ENCODE peak calls at places on chromosomes 2 and 18, in nine cellular contexts. U is endothelial cell; N is sigmoid colon; G is OCI-LY7; D is CD4-positive, alpha-beta T cell; Q is bronchial epithelial cell; T is A549; S is choroid plexus epithelial cell; F is activated B cell treated with CpG ODN at 0.5 μM for 24 hours. R is an unnamed sample.

GRCh38 chr2:17166506-17166905 is 351.7 kb downstream of the RAD51AP2 start:
- DNase-seq in U (no peak), N (no peak), G (no peak), D (no peak), Q (peak), T (no peak), S (peak), F (no peak), R (no peak)

GRCh38 chr18:34744569-34744968 is 34.5 kb downstream of the DTNA start:
- DNase-seq in U (no peak), N (no peak), G (no peak), D (no peak), Q (no peak), T (no peak), S (no peak), F (no peak), R (no peak)

GRCh38 chr18:26978812-26979341 is 113.4 kb upstream of the AQP4 start:
- DNase-seq in U (no peak), N (no peak), G (peak), D (no peak), Q (no peak), T (no peak), S (no peak), F (no peak), R (no peak)

GRCh38 chr2:136207030-136207623 is 89.2 kb upstream of the CXCR4 start:
- DNase-seq in U (no peak), N (no peak), G (peak), D (no peak), Q (no peak), T (no peak), S (no peak), F (peak), R (no peak)

GRCh38 chr2:54757496-54757895 is 34.0 kb downstream of the EML6 start:
- DNase-seq in U (peak), N (no peak), G (peak), D (no peak), Q (peak), T (no peak), S (peak), F (peak), R (no peak)

GRCh38 chr2:240252191-240252871 is 111.9 kb upstream of the OTOS start:
- DNase-seq in U (no peak), N (peak), G (no peak), D (no peak), Q (no peak), T (no peak), S (no peak), F (no peak), R (no peak)

GRCh38 chr2:102660574-102660973 is 41.2 kb downstream of the SLC9A2 start:
- DNase-seq in U (no peak), N (no peak), G (no peak), D (no peak), Q (peak), T (no peak), S (no peak), F (no peak), R (no peak)

GRCh38 chr2:26721267-26722032 is 28.9 kb downstream of the KCNK3 start:
- DNase-seq in U (no peak), N (no peak), G (no peak), D (no peak), Q (no peak), T (peak), S (no peak), F (no peak), R (no peak)

GRCh38 chr2:96637385-96638143 is 548 bp downstream of the KANSL3 start:
- DNase-seq in U (peak), N (peak), G (peak), D (peak), Q (peak), T (peak), S (peak), F (no peak), R (peak)

GRCh38 chr2:7673843-7674242 is 756.6 kb downstream of the RNF144A start:
- DNase-seq in U (no peak), N (no peak), G (no peak), D (no peak), Q (no peak), T (no peak), S (no peak), F (no peak), R (no peak)

GRCh38 chr18:62445386-62445917 is 77.4 kb upstream of the ZCCHC2 start:
- DNase-seq in U (no peak), N (no peak), G (no peak), D (no peak), Q (peak), T (no peak), S (no peak), F (no peak), R (no peak)

GRCh38 chr2:36318547-36318946 is 37.0 kb upstream of the CRIM1 start:
- DNase-seq in U (no peak), N (no peak), G (no peak), D (no peak), Q (peak), T (no peak), S (peak), F (no peak), R (no peak)

GRCh38 chr2:236939751-236940229 is 145.9 kb upstream of the COPS8 start:
- DNase-seq in U (no peak), N (no peak), G (no peak), D (no peak), Q (no peak), T (no peak), S (no peak), F (no peak), R (no peak)

GRCh38 chr2:195388024-195388423 is 269.0 kb upstream of the SLC39A10 start:
- DNase-seq in U (no peak), N (no peak), G (no peak), D (no peak), Q (no peak), T (no peak), S (no peak), F (no peak), R (no peak)

GRCh38 chr2:176096243-176096985 is 3.2 kb upstream of the HOXD12 start:
- DNase-seq in U (no peak), N (no peak), G (peak), D (no peak), Q (no peak), T (no peak), S (no peak), F (no peak), R (no peak)

GRCh38 chr18:9898792-9899549 is 13.2 kb downstream of the TXNDC2 start:
- DNase-seq in U (no peak), N (no peak), G (no peak), D (no peak), Q (peak), T (no peak), S (peak), F (no peak), R (no peak)

GRCh38 chr2:203122317-203122998 is 107.8 kb downstream of the NBEAL1 start:
- DNase-seq in U (no peak), N (no peak), G (no peak), D (no peak), Q (no peak), T (peak), S (peak), F (no peak), R (no peak)

GRCh38 chr2:176845718-176846117 is 366.9 kb upstream of the HNRNPA3 start:
- DNase-seq in U (no peak), N (no peak), G (no peak), D (no peak), Q (no peak), T (no peak), S (no peak), F (no peak), R (no peak)

GRCh38 chr2:25286025-25286400 is 55.7 kb downstream of the DNMT3A start:
- DNase-seq in U (no peak), N (no peak), G (peak), D (peak), Q (no peak), T (no peak), S (peak), F (no peak), R (no peak)

GRCh38 chr18:45730832-45731545 is 7.0 kb downstream of the SLC14A1 start:
- DNase-seq in U (no peak), N (no peak), G (no peak), D (no peak), Q (peak), T (peak), S (peak), F (no peak), R (no peak)

GRCh38 chr2:159265171-159265576 is 21.3 kb downstream of the WDSUB1 start:
- DNase-seq in U (no peak), N (no peak), G (no peak), D (no peak), Q (peak), T (no peak), S (peak), F (no peak), R (no peak)

GRCh38 chr2:229089806-229090205 is 181.3 kb downstream of the PID1 start:
- DNase-seq in U (no peak), N (no peak), G (no peak), D (no peak), Q (no peak), T (no peak), S (peak), F (no peak), R (no peak)

GRCh38 chr2:10717630-10718029 is 3.8 kb upstream of the ATP6V1C2 start:
- DNase-seq in U (no peak), N (no peak), G (no peak), D (no peak), Q (peak), T (no peak), S (peak), F (no peak), R (no peak)

GRCh38 chr2:98769784-98770183 is 38.9 kb upstream of the MGAT4A start:
- DNase-seq in U (no peak), N (no peak), G (no peak), D (peak), Q (no peak), T (no peak), S (no peak), F (no peak), R (no peak)

GRCh38 chr2:72399879-72400278 is 252.2 kb upstream of the CYP26B1 start:
- DNase-seq in U (no peak), N (no peak), G (no peak), D (no peak), Q (no peak), T (no peak), S (no peak), F (no peak), R (no peak)

GRCh38 chr18:10936211-10937053 is 212.9 kb downstream of the PIEZO2 start:
- DNase-seq in U (no peak), N (no peak), G (no peak), D (no peak), Q (no peak), T (no peak), S (peak), F (no peak), R (no peak)

GRCh38 chr2:237669628-237670351 is 42.4 kb downstream of the LRRFIP1 start:
- DNase-seq in U (no peak), N (peak), G (peak), D (no peak), Q (no peak), T (no peak), S (peak), F (no peak), R (no peak)

GRCh38 chr2:103401621-103402020 is 639.8 kb downstream of the TMEM182 start:
- DNase-seq in U (peak), N (no peak), G (no peak), D (no peak), Q (peak), T (no peak), S (peak), F (no peak), R (peak)

GRCh38 chr2:177051278-177051677 is 161.3 kb upstream of the HNRNPA3 start:
- DNase-seq in U (no peak), N (no peak), G (no peak), D (no peak), Q (no peak), T (no peak), S (no peak), F (no peak), R (no peak)

GRCh38 chr2:3409627-3410170 is 30.2 kb downstream of the TRAPPC12 start:
- DNase-seq in U (no peak), N (no peak), G (no peak), D (no peak), Q (no peak), T (no peak), S (no peak), F (no peak), R (no peak)

GRCh38 chr18:50659091-50660003 is 99.5 kb downstream of the MAPK4 start:
- DNase-seq in U (no peak), N (peak), G (no peak), D (no peak), Q (peak), T (peak), S (peak), F (no peak), R (no peak)

GRCh38 chr2:223262946-223263345 is 211.0 kb downstream of the KCNE4 start:
- DNase-seq in U (no peak), N (no peak), G (no peak), D (no peak), Q (peak), T (no peak), S (peak), F (no peak), R (no peak)

GRCh38 chr2:157087373-157088005 is 170.0 kb upstream of the GALNT5 start:
- DNase-seq in U (no peak), N (no peak), G (no peak), D (no peak), Q (no peak), T (no peak), S (no peak), F (no peak), R (no peak)

GRCh38 chr18:63775166-63775730 is at the start of gene SERPINB7:
- DNase-seq in U (no peak), N (no peak), G (no peak), D (no peak), Q (peak), T (peak), S (peak), F (no peak), R (no peak)

GRCh38 chr2:27494944-27495554 is at the start of gene FNDC4:
- DNase-seq in U (peak), N (peak), G (no peak), D (peak), Q (no peak), T (peak), S (peak), F (peak), R (peak)

GRCh38 chr2:231810905-231811304 is 24.7 kb downstream of the COPS7B start:
- DNase-seq in U (no peak), N (no peak), G (no peak), D (no peak), Q (peak), T (no peak), S (peak), F (no peak), R (no peak)

GRCh38 chr18:31045599-31045998 is 3.1 kb upstream of the DSC3 start:
- DNase-seq in U (no peak), N (no peak), G (no peak), D (no peak), Q (no peak), T (no peak), S (no peak), F (no peak), R (no peak)

DNA sequence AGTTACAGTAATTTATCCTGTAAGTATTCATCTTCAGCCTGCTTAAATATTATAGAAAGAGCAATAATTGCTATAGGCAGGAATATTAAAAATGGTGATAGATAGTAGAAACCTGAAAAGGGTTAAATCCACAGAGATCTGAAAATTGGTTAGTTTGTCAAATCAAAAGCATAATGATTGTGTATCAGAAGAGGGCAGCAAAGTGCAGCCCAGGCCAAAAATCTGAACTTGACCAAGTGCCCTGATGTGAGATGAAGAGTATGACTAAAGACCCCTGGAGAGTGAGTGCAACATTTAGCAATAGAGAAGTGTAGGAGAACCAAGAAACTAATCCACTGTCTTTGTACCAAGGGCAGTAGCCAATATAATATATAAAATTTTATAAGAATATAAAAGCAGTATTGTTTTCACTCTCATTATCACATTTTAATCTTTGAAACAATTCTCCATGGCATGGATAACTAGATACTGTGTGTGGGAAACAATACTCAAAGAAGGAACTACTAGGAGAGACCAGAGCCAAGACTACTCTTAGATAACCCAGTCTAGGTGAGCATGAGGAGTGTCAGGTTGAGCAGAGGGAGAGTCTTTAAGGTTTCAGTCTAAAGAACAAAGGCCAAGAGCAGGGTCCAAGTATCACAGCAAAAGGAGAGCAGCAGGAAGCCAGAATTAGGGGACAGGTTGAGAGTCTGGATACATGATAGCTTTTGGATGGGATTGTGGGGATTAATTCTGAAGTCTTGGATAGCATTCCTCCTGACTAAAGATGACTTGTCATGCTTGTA is 148.7 kb downstream of the CALCRL start:
- DNase-seq in U (peak), N (no peak), G (no peak), D (no peak), Q (peak), T (no peak), S (peak), F (no peak), R (no peak)
- TF ChIP-seq CTCF in U (no peak), N (no peak), G (peak), D (no peak), Q (peak), T (peak), S (peak), F (no peak), R (no peak)

DNA sequence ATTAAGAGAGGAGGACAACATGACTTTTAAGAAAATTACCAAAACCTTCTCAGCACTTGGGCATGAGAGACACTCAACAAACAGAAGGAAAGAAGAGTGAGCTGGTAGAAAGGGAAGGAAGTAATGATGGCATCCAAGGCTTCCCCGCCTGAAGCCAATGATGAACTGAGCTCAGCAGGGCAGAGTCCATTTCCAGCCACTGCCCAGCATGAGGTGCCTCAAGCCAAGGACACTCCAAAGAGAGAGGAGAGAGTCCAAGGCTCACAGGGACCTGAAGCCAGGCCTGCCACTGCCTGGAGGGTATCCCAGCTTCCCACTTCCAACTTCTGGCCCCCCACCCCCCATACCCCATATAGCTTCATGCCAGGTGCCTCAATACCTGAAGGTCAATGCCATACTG is 9.5 kb upstream of the TNS1 start:
- DNase-seq in U (no peak), N (no peak), G (no peak), D (no peak), Q (no peak), T (no peak), S (no peak), F (no peak), R (no peak)
- TF ChIP-seq CTCF in U (no peak), N (no peak), G (no peak), D (no peak), Q (no peak), T (no peak), S (no peak), F (no peak), R (no peak)

GRCh38 chr2:19352946-19353720 is 5.3 kb downstream of the OSR1 start:
- DNase-seq in U (no peak), N (no peak), G (no peak), D (no peak), Q (no peak), T (no peak), S (no peak), F (no peak), R (no peak)

GRCh38 chr2:19354417-19355022 is 3.9 kb downstream of the OSR1 start:
- DNase-seq in U (no peak), N (no peak), G (no peak), D (no peak), Q (no peak), T (no peak), S (peak), F (no peak), R (no peak)

GRCh38 chr2:19355416-19355821 is 3.0 kb downstream of the OSR1 start:
- DNase-seq in U (no peak), N (no peak), G (no peak), D (no peak), Q (no peak), T (no peak), S (peak), F (no peak), R (no peak)

GRCh38 chr2:19351914-19352697 is 6.3 kb downstream of the OSR1 start:
- DNase-seq in U (no peak), N (no peak), G (no peak), D (no peak), Q (no peak), T (no peak), S (no peak), F (no peak), R (no peak)

GRCh38 chr2:19353721-19354050 is 4.7 kb downstream of the OSR1 start:
- DNase-seq in U (no peak), N (no peak), G (no peak), D (no peak), Q (no peak), T (no peak), S (no peak), F (no peak), R (no peak)
- TF ChIP-seq CTCF in U (no peak), N (no peak), G (no peak), D (no peak), Q (no peak), T (no peak), S (no peak), F (no peak), R (no peak)

DNA sequence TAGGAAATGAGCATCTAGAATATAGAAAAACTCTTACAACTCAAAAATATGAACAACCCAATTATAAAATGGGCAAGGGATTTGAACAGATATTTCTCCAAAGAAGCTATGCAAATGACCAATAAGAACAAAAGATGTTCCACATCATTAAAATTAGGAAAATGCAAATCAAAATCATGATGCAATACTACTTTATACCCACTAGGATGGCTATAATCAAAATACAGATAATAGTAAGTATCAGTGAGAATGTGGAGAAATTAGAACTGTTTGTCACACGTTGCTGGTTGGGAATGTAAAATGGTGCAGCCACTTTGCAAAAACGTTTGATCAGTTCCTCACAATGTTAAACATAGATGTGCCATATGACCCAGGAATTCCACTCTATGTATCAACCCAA is 558.3 kb downstream of the SLC4A3 start:
- DNase-seq in U (no peak), N (no peak), G (no peak), D (no peak), Q (no peak), T (no peak), S (no peak), F (no peak), R (no peak)
- TF ChIP-seq CTCF in U (peak), N (no peak), G (no peak), D (no peak), Q (no peak), T (no peak), S (peak), F (no peak), R (peak)

GRCh38 chr2:8867363-8867762 is 29.9 kb upstream of the KIDINS220 start:
- DNase-seq in U (no peak), N (no peak), G (no peak), D (no peak), Q (no peak), T (no peak), S (no peak), F (no peak), R (no peak)

GRCh38 chr2:8876628-8877027 is 39.2 kb upstream of the KIDINS220 start:
- DNase-seq in U (no peak), N (no peak), G (no peak), D (no peak), Q (no peak), T (no peak), S (peak), F (no peak), R (no peak)

GRCh38 chr2:8877332-8877731 is 39.9 kb upstream of the KIDINS220 start:
- DNase-seq in U (no peak), N (no peak), G (no peak), D (no peak), Q (no peak), T (no peak), S (no peak), F (no peak), R (no peak)

GRCh38 chr2:8872821-8873432 is 35.5 kb upstream of the KIDINS220 start:
- DNase-seq in U (no peak), N (no peak), G (peak), D (no peak), Q (peak), T (peak), S (peak), F (no peak), R (no peak)
- TF ChIP-seq CTCF in U (peak), N (peak), G (peak), D (peak), Q (peak), T (peak), S (peak), F (no peak), R (peak)